ENCODE peak calls at places on chromosomes 1 and 21, in four cellular contexts. U is CD8-positive, alpha-beta T cell; J is activated CD8-positive, alpha-beta memory T cell treated with anti-CD3 and anti-CD28 coated beads, Interleukin-2, amount 10 ng/mL, durations not matched to agents 7 days and 5 days; M is stimulated activated CD8-positive, alpha-beta memory T cell treated with anti-CD3 and anti-CD28 coated beads, Interleukin-2, amount 100 ng/mL, for 48 hours. F is an unnamed sample.

GRCh38 chr21:46605759-46606426 is 1.0 kb upstream of the S100B start:
- DNase-seq in U (peak), J (peak), M (peak), F (no peak)

GRCh38 chr21:33286600-33287456 is 20.7 kb downstream of the IL10RB start:
- DNase-seq in M (no peak), U (no peak), J (no peak), F (peak)

GRCh38 chr1:176790771-176791170 is 327.8 kb downstream of the PAPPA2 start:
- DNase-seq in U (no peak), M (no peak), J (no peak), F (no peak)

GRCh38 chr1:15386128-15386824 is 23.4 kb upstream of the EFHD2 start:
- DNase-seq in U (peak), M (no peak), J (peak), F (no peak)

GRCh38 chr1:112718691-112719418 is 3.7 kb upstream of the PPM1J start:
- DNase-seq in U (peak), M (peak), J (peak), F (peak)

GRCh38 chr21:42495765-42496119 is 282 bp downstream of the RSPH1 start:
- DNase-seq in U (no peak), M (no peak), J (no peak), F (peak)

GRCh38 chr1:234613992-234614584 is 4.1 kb upstream of the IRF2BP2 start:
- DNase-seq in M (no peak), U (no peak), J (no peak), F (no peak)

GRCh38 chr1:176338897-176339296 is 124.1 kb upstream of the PAPPA2 start:
- DNase-seq in M (no peak), J (no peak), U (no peak), F (no peak)

GRCh38 chr1:162366671-162367070 is 10.0 kb downstream of the SPATA46 start:
- DNase-seq in M (no peak), U (no peak), J (no peak), F (no peak)

GRCh38 chr21:38420140-38420539 is 78.1 kb downstream of the ERG start:
- DNase-seq in J (no peak), U (no peak), M (no peak), F (no peak)

GRCh38 chr1:173405281-173405680 is 71.9 kb upstream of the PRDX6 start:
- DNase-seq in M (no peak), J (no peak), U (no peak), F (no peak)

GRCh38 chr1:108742268-108742667 is 4.2 kb upstream of the STXBP3 start:
- DNase-seq in M (no peak), U (no peak), J (no peak), F (no peak)

F was measured in RPMI7951.